ENCODE peak calls at places on chromosomes 16 and 17, in eight cellular contexts. One of them, this sample, is unnamed.

GRCh38 chr17:44363613-44364159 is at the start of gene FAM171A2:
- DNase-seq in A549: peak; percentile 66
- DNase-seq in GM23248: peak; percentile 82
- DNase-seq in mesenchymal stem cell: peak; percentile 52
- DNase-seq in lung: no peak
- DNase-seq in effector memory CD4-positive, alpha-beta T cell: peak; percentile 46
- DNase-seq in mammary epithelial cell: peak; percentile 23
- DNase-seq in CD4-positive, alpha-beta memory T cell: peak; percentile 67
- DNase-seq in this sample: peak; percentile 65

GRCh38 chr17:39094607-39095308 is 56.7 kb downstream of the PLXDC1 start:
- DNase-seq in A549: no peak
- DNase-seq in GM23248: no peak
- DNase-seq in mesenchymal stem cell: no peak
- DNase-seq in lung: no peak
- DNase-seq in effector memory CD4-positive, alpha-beta T cell: no peak
- DNase-seq in mammary epithelial cell: no peak
- DNase-seq in CD4-positive, alpha-beta memory T cell: peak; percentile 32
- DNase-seq in this sample: no peak

GRCh38 chr16:72552675-72553074 is 380.7 kb upstream of the PMFBP1 start:
- DNase-seq in A549: no peak
- DNase-seq in GM23248: peak; percentile 4
- DNase-seq in mesenchymal stem cell: no peak
- DNase-seq in lung: no peak
- DNase-seq in effector memory CD4-positive, alpha-beta T cell: no peak
- DNase-seq in mammary epithelial cell: no peak
- DNase-seq in CD4-positive, alpha-beta memory T cell: no peak
- DNase-seq in this sample: no peak

GRCh38 chr17:321386-321941 is 31.1 kb downstream of the RPH3AL start:
- DNase-seq in A549: no peak
- DNase-seq in GM23248: no peak
- DNase-seq in mesenchymal stem cell: no peak
- DNase-seq in lung: no peak
- DNase-seq in effector memory CD4-positive, alpha-beta T cell: no peak
- DNase-seq in mammary epithelial cell: no peak
- DNase-seq in CD4-positive, alpha-beta memory T cell: no peak
- DNase-seq in this sample: no peak

GRCh38 chr16:67459066-67459857 is 21.7 kb downstream of the ATP6V0D1 start:
- DNase-seq in A549: no peak
- DNase-seq in GM23248: peak; percentile 33
- DNase-seq in mesenchymal stem cell: peak; percentile 43
- DNase-seq in lung: peak; percentile 69
- DNase-seq in effector memory CD4-positive, alpha-beta T cell: no peak
- DNase-seq in mammary epithelial cell: no peak
- DNase-seq in CD4-positive, alpha-beta memory T cell: no peak
- DNase-seq in this sample: peak; percentile 43

GRCh38 chr17:48213797-48214196 is 106.2 kb downstream of the SNX11 start:
- DNase-seq in A549: no peak
- DNase-seq in GM23248: no peak
- DNase-seq in mesenchymal stem cell: no peak
- DNase-seq in lung: no peak
- DNase-seq in effector memory CD4-positive, alpha-beta T cell: no peak
- DNase-seq in mammary epithelial cell: no peak
- DNase-seq in CD4-positive, alpha-beta memory T cell: no peak
- DNase-seq in this sample: no peak

GRCh38 chr17:17681744-17682292 is 560 bp downstream of the RAI1 start:
- DNase-seq in A549: peak; percentile 46
- DNase-seq in GM23248: peak; percentile 78
- DNase-seq in mesenchymal stem cell: no peak
- DNase-seq in lung: no peak
- DNase-seq in effector memory CD4-positive, alpha-beta T cell: no peak
- DNase-seq in mammary epithelial cell: no peak
- DNase-seq in CD4-positive, alpha-beta memory T cell: peak; percentile 41
- DNase-seq in this sample: peak; percentile 41

GRCh38 chr17:57077000-57077399 is 8.0 kb upstream of the AKAP1 start:
- DNase-seq in A549: no peak
- DNase-seq in GM23248: no peak
- DNase-seq in mesenchymal stem cell: no peak
- DNase-seq in lung: no peak
- DNase-seq in effector memory CD4-positive, alpha-beta T cell: no peak
- DNase-seq in mammary epithelial cell: no peak
- DNase-seq in CD4-positive, alpha-beta memory T cell: no peak
- DNase-seq in this sample: no peak

GRCh38 chr17:1147664-1148063 is 32.1 kb downstream of the ABR start:
- DNase-seq in A549: peak; percentile 88
- DNase-seq in GM23248: peak; percentile 58
- DNase-seq in mesenchymal stem cell: peak; percentile 56
- DNase-seq in lung: peak; percentile 65
- DNase-seq in effector memory CD4-positive, alpha-beta T cell: no peak
- DNase-seq in mammary epithelial cell: peak; percentile 74
- DNase-seq in CD4-positive, alpha-beta memory T cell: no peak
- DNase-seq in this sample: peak; percentile 59

GRCh38 chr17:59837362-59838195 is 55.2 kb downstream of the TUBD1 start:
- DNase-seq in A549: peak; percentile 100
- DNase-seq in GM23248: peak; percentile 100
- DNase-seq in mesenchymal stem cell: peak; percentile 100
- DNase-seq in lung: peak; percentile 86
- DNase-seq in effector memory CD4-positive, alpha-beta T cell: peak; percentile 72
- DNase-seq in mammary epithelial cell: peak; percentile 100
- DNase-seq in CD4-positive, alpha-beta memory T cell: peak; percentile 90
- DNase-seq in this sample: peak; percentile 85

GRCh38 chr17:82424001-82424862 is 5.8 kb upstream of the OGFOD3 start:
- DNase-seq in A549: peak; percentile 60
- DNase-seq in GM23248: peak; percentile 66
- DNase-seq in mesenchymal stem cell: peak; percentile 36
- DNase-seq in lung: no peak
- DNase-seq in effector memory CD4-positive, alpha-beta T cell: peak; percentile 39
- DNase-seq in mammary epithelial cell: peak; percentile 21
- DNase-seq in CD4-positive, alpha-beta memory T cell: peak; percentile 57
- DNase-seq in this sample: peak; percentile 34

GRCh38 chr17:4622375-4622774 is 19.1 kb downstream of the ALOX15 start:
- DNase-seq in A549: no peak
- DNase-seq in GM23248: no peak
- DNase-seq in mesenchymal stem cell: no peak
- DNase-seq in lung: no peak
- DNase-seq in effector memory CD4-positive, alpha-beta T cell: no peak
- DNase-seq in mammary epithelial cell: no peak
- DNase-seq in CD4-positive, alpha-beta memory T cell: no peak
- DNase-seq in this sample: no peak

GRCh38 chr17:68509151-68510057 is 2.8 kb upstream of the PRKAR1A start:
- DNase-seq in A549: no peak
- DNase-seq in GM23248: no peak
- DNase-seq in mesenchymal stem cell: no peak
- DNase-seq in lung: peak; percentile 53
- DNase-seq in effector memory CD4-positive, alpha-beta T cell: no peak
- DNase-seq in mammary epithelial cell: no peak
- DNase-seq in CD4-positive, alpha-beta memory T cell: no peak
- DNase-seq in this sample: peak; percentile 75

GRCh38 chr17:50169121-50169764 is 3.4 kb downstream of the SGCA start:
- DNase-seq in A549: peak; percentile 85
- DNase-seq in GM23248: peak; percentile 68
- DNase-seq in mesenchymal stem cell: peak; percentile 84
- DNase-seq in lung: peak; percentile 52
- DNase-seq in effector memory CD4-positive, alpha-beta T cell: peak; percentile 48
- DNase-seq in mammary epithelial cell: peak; percentile 68
- DNase-seq in CD4-positive, alpha-beta memory T cell: peak; percentile 72
- DNase-seq in this sample: peak; percentile 62

GRCh38 chr17:6642592-6642991 is 1.7 kb downstream of the TXNDC17 start:
- DNase-seq in A549: no peak
- DNase-seq in GM23248: peak; percentile 47
- DNase-seq in mesenchymal stem cell: no peak
- DNase-seq in lung: no peak
- DNase-seq in effector memory CD4-positive, alpha-beta T cell: no peak
- DNase-seq in mammary epithelial cell: peak; percentile 87
- DNase-seq in CD4-positive, alpha-beta memory T cell: no peak
- DNase-seq in this sample: no peak
- H3K4me3 ChIP-seq in A549: no peak overlapping the region
- H3K4me3 ChIP-seq in GM23248: peak overlapping the region; percentile 91
- H3K4me3 ChIP-seq in mesenchymal stem cell: no peak overlapping the region
- H3K4me3 ChIP-seq in lung: no peak overlapping the region
- H3K4me3 ChIP-seq in effector memory CD4-positive, alpha-beta T cell: no peak overlapping the region
- H3K4me3 ChIP-seq in mammary epithelial cell: peak overlapping the region; percentile 66
- H3K4me3 ChIP-seq in CD4-positive, alpha-beta memory T cell: no peak overlapping the region
- H3K4me3 ChIP-seq in this sample: no peak overlapping the region

DNA sequence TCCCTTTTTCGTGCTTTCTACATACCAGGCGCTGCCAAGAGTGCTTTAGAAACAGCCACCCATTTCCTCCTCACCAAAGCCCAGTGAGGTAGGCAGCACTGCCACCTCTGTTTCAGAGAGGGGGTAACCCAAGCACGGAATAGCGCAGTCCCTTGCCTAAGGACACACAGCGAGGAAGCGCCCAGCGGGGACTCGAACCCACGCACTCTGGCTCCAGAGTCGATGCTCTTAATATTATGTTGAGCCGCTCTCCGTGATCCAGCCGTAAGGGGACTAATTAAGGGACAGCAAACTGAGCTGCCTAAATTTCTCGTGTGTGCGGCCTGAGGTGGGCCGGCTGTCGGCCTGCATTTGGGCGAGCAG is 490 bp downstream of the CES1 start:
- DNase-seq in A549: peak; percentile 9
- DNase-seq in GM23248: no peak
- DNase-seq in mesenchymal stem cell: no peak
- DNase-seq in lung: no peak
- DNase-seq in effector memory CD4-positive, alpha-beta T cell: no peak
- DNase-seq in mammary epithelial cell: no peak
- DNase-seq in CD4-positive, alpha-beta memory T cell: no peak
- DNase-seq in this sample: no peak
- H3K4me3 ChIP-seq in A549: peak overlapping the region; percentile 36
- H3K4me3 ChIP-seq in GM23248: no peak overlapping the region
- H3K4me3 ChIP-seq in mesenchymal stem cell: peak overlapping the region; percentile 42
- H3K4me3 ChIP-seq in lung: peak overlapping the region; percentile 22
- H3K4me3 ChIP-seq in effector memory CD4-positive, alpha-beta T cell: no peak overlapping the region
- H3K4me3 ChIP-seq in mammary epithelial cell: no peak overlapping the region
- H3K4me3 ChIP-seq in CD4-positive, alpha-beta memory T cell: no peak overlapping the region
- H3K4me3 ChIP-seq in this sample: no peak overlapping the region

DNA sequence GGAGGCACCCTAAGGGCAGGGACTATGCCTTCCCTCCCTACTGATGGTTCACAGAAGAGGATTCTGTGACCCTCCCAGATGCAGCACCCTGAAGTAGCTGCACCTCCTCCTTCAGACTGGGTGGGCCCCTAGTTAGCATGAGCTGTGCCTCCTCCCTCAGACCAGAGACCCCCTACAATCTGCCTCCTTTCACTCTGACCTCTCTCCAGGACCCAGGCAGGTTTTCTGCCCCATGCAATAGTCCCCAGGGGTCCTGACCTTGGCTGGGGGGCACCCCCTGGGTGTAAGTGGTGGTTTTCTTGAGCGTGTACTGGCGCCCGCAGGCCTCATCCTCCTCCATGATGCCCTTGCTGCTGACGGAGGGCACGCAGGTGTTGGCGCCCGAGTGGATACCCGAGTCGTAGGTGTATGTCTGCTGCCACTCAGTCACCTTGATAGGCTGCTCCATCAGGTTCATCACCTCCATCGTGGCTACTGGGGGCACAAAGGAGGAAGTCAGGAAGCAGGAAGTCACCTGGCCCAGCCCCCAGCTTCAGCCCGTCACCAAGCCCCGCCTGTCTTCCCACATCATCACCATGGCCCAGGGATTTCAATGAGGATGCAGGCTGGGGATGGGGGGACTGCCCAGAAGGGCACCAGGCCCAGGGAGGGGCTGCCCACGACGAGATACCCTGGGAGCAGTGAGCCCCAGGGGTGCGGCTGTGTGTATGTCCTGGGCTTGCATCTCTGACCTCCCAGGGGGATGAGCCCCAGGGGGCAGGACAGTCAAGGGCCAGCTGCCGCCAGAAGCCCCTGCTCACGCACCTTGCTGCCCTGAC is 14.9 kb downstream of the JUP start:
- DNase-seq in A549: no peak
- DNase-seq in GM23248: no peak
- DNase-seq in mesenchymal stem cell: no peak
- DNase-seq in lung: no peak
- DNase-seq in effector memory CD4-positive, alpha-beta T cell: no peak
- DNase-seq in mammary epithelial cell: no peak
- DNase-seq in CD4-positive, alpha-beta memory T cell: no peak
- DNase-seq in this sample: no peak
- H3K4me3 ChIP-seq in A549: no peak overlapping the region
- H3K4me3 ChIP-seq in GM23248: no peak overlapping the region
- H3K4me3 ChIP-seq in mesenchymal stem cell: no peak overlapping the region
- H3K4me3 ChIP-seq in lung: no peak overlapping the region
- H3K4me3 ChIP-seq in effector memory CD4-positive, alpha-beta T cell: no peak overlapping the region
- H3K4me3 ChIP-seq in mammary epithelial cell: no peak overlapping the region
- H3K4me3 ChIP-seq in CD4-positive, alpha-beta memory T cell: no peak overlapping the region
- H3K4me3 ChIP-seq in this sample: no peak overlapping the region

GRCh38 chr16:87244646-87245197 is 72.5 kb downstream of the C16orf95 start:
- DNase-seq in A549: no peak
- DNase-seq in GM23248: no peak
- DNase-seq in mesenchymal stem cell: no peak
- DNase-seq in lung: no peak
- DNase-seq in effector memory CD4-positive, alpha-beta T cell: no peak
- DNase-seq in mammary epithelial cell: no peak
- DNase-seq in CD4-positive, alpha-beta memory T cell: no peak
- DNase-seq in this sample: no peak
- H3K4me3 ChIP-seq in A549: no peak overlapping the region
- H3K4me3 ChIP-seq in GM23248: no peak overlapping the region
- H3K4me3 ChIP-seq in mesenchymal stem cell: no peak overlapping the region
- H3K4me3 ChIP-seq in lung: no peak overlapping the region
- H3K4me3 ChIP-seq in effector memory CD4-positive, alpha-beta T cell: no peak overlapping the region
- H3K4me3 ChIP-seq in mammary epithelial cell: no peak overlapping the region
- H3K4me3 ChIP-seq in CD4-positive, alpha-beta memory T cell: no peak overlapping the region
- H3K4me3 ChIP-seq in this sample: no peak overlapping the region

DNA sequence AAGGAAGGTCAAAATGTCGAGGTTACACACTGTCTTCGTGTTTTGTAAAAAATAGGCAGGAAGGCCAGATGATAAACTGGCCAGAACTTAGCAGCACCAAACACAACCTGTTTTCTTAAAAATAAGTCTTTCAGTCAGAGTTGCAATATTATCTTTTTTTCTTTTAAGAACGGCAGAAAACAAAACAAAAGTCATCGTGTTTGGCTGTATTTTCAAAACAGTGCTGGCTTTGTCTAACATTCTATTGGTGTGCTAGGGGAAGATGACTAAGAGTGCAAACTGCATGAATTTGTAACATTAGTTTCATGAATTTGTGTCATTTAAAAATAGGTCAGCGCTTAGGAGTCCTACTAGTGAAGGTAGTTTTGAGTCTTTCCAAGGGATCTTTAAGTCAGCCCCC is 5.3 kb downstream of the MAF start:
- DNase-seq in A549: no peak
- DNase-seq in GM23248: no peak
- DNase-seq in mesenchymal stem cell: no peak
- DNase-seq in lung: no peak
- DNase-seq in effector memory CD4-positive, alpha-beta T cell: no peak
- DNase-seq in mammary epithelial cell: peak; percentile 39
- DNase-seq in CD4-positive, alpha-beta memory T cell: no peak
- DNase-seq in this sample: no peak
- H3K4me3 ChIP-seq in A549: no peak overlapping the region
- H3K4me3 ChIP-seq in GM23248: no peak overlapping the region
- H3K4me3 ChIP-seq in mesenchymal stem cell: no peak overlapping the region
- H3K4me3 ChIP-seq in lung: no peak overlapping the region
- H3K4me3 ChIP-seq in effector memory CD4-positive, alpha-beta T cell: peak overlapping the region; percentile 57
- H3K4me3 ChIP-seq in mammary epithelial cell: peak overlapping the region; percentile 42
- H3K4me3 ChIP-seq in CD4-positive, alpha-beta memory T cell: peak overlapping the region; percentile 75
- H3K4me3 ChIP-seq in this sample: no peak overlapping the region

DNA sequence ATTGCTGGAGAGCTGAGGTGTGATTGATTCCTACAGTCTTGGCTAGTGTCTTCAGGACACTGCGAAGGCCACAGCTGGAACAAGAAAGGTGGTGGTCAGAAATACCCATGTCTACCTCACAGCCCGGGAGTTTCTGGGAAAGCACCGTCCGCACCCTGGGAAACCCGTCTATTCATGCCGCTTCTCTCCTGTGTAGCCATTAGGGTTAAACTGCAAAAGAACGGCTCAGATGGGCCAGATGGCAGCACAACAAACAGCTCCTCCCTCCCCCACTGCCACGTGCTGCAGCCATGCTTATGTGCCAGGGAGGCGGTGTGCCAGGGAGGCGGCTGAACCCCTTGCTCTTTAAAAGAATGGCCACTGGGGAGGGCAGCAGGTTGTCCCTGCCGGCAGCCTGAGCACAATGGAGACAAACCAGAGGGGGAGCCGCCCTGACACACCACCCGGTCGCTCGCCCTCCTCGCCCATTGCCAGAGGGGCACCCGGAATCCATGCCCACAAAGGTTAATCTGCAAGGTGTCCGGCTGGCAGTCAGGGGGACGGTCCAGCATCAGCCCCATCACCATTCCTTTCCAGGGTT is 65.2 kb downstream of the CYTH1 start:
- DNase-seq in A549: peak; percentile 71
- DNase-seq in GM23248: peak; percentile 78
- DNase-seq in mesenchymal stem cell: no peak
- DNase-seq in lung: peak; percentile 60
- DNase-seq in effector memory CD4-positive, alpha-beta T cell: no peak
- DNase-seq in mammary epithelial cell: peak; percentile 80
- DNase-seq in CD4-positive, alpha-beta memory T cell: no peak
- DNase-seq in this sample: peak; percentile 72
- H3K4me3 ChIP-seq in A549: peak overlapping the region; percentile 42
- H3K4me3 ChIP-seq in GM23248: peak overlapping the region; percentile 73
- H3K4me3 ChIP-seq in mesenchymal stem cell: no peak overlapping the region
- H3K4me3 ChIP-seq in lung: no peak overlapping the region
- H3K4me3 ChIP-seq in effector memory CD4-positive, alpha-beta T cell: peak overlapping the region; percentile 14
- H3K4me3 ChIP-seq in mammary epithelial cell: peak overlapping the region; percentile 34
- H3K4me3 ChIP-seq in CD4-positive, alpha-beta memory T cell: no peak overlapping the region
- H3K4me3 ChIP-seq in this sample: peak overlapping the region; percentile 39